ENCODE peak calls at places on chromosomes 2 and 18, in seven cellular contexts. U, O, Y, E, M, K and S are unnamed samples.

GRCh38 chr18:36155960-36156757 is 26.5 kb downstream of the ELP2 start:
- DNase-seq in U (no peak), O (no peak), Y (no peak), E (no peak), M (no peak), K (no peak), S (no peak)

GRCh38 chr2:122019729-122020128 is 264.3 kb downstream of the TSN start:
- DNase-seq in U (no peak), O (no peak), Y (peak), E (no peak), M (no peak), K (no peak), S (no peak)

GRCh38 chr2:53913721-53914120 is 54.0 kb upstream of the GPR75 start:
- DNase-seq in U (no peak), O (peak), Y (no peak), E (no peak), M (no peak), K (peak), S (peak)

GRCh38 chr2:48566582-48566981 is 36.6 kb downstream of the STON1 start:
- DNase-seq in U (no peak), O (no peak), Y (no peak), E (no peak), M (no peak), K (no peak), S (no peak)

GRCh38 chr2:134372611-134373131 is 118.8 kb downstream of the MGAT5 start:
- DNase-seq in U (peak), O (peak), Y (no peak), E (peak), M (no peak), K (no peak), S (no peak)

GRCh38 chr18:41906528-41907256 is 48.3 kb upstream of the PIK3C3 start:
- DNase-seq in U (no peak), O (peak), Y (no peak), E (no peak), M (no peak), K (peak), S (peak)

GRCh38 chr2:212337036-212337435 is 201.6 kb downstream of the ERBB4 start:
- DNase-seq in U (no peak), O (no peak), Y (no peak), E (no peak), M (no peak), K (no peak), S (no peak)

GRCh38 chr2:56230171-56230570 is 46.4 kb downstream of the CCDC85A start:
- DNase-seq in U (no peak), O (peak), Y (no peak), E (no peak), M (no peak), K (no peak), S (no peak)

GRCh38 chr2:147255812-147256211 is 589.0 kb upstream of the ACVR2A start:
- DNase-seq in U (no peak), O (no peak), Y (no peak), E (no peak), M (no peak), K (no peak), S (no peak)

GRCh38 chr2:199684832-199685231 is 166.2 kb downstream of the FTCDNL1 start:
- DNase-seq in U (no peak), O (no peak), Y (no peak), E (no peak), M (no peak), K (no peak), S (peak)

GRCh38 chr18:41974661-41975286 is 19.7 kb downstream of the PIK3C3 start:
- DNase-seq in U (no peak), O (no peak), Y (no peak), E (no peak), M (no peak), K (no peak), S (peak)

GRCh38 chr2:175605989-175606841 is 395.9 kb downstream of the LNPK start:
- DNase-seq in U (no peak), O (no peak), Y (no peak), E (no peak), M (no peak), K (no peak), S (no peak)

GRCh38 chr2:158755310-158755709 is 39.8 kb upstream of the DAPL1 start:
- DNase-seq in U (no peak), O (peak), Y (no peak), E (no peak), M (no peak), K (no peak), S (no peak)

GRCh38 chr2:113192459-113193100 is 18.8 kb downstream of the PSD4 start:
- DNase-seq in U (no peak), O (no peak), Y (no peak), E (no peak), M (no peak), K (no peak), S (no peak)

GRCh38 chr18:9094307-9095226 is 7.9 kb upstream of the NDUFV2 start:
- DNase-seq in U (no peak), O (no peak), Y (no peak), E (no peak), M (no peak), K (peak), S (no peak)

GRCh38 chr2:171505374-171505773 is 16.9 kb upstream of the CYBRD1 start:
- DNase-seq in U (no peak), O (no peak), Y (no peak), E (no peak), M (no peak), K (no peak), S (no peak)

GRCh38 chr2:204505488-204505887 is 39.8 kb upstream of the PARD3B start:
- DNase-seq in U (no peak), O (no peak), Y (no peak), E (no peak), M (no peak), K (no peak), S (no peak)

GRCh38 chr2:147679664-147680502 is 164.9 kb upstream of the ACVR2A start:
- DNase-seq in U (no peak), O (no peak), Y (no peak), E (no peak), M (peak), K (no peak), S (no peak)

GRCh38 chr2:119028327-119029174 is 86.6 kb downstream of the MARCO start:
- DNase-seq in U (no peak), O (peak), Y (no peak), E (no peak), M (peak), K (no peak), S (peak)

GRCh38 chr2:85066874-85067351 is 66.3 kb upstream of the TCF7L1 start:
- DNase-seq in U (peak), O (peak), Y (peak), E (peak), M (peak), K (peak), S (peak)

GRCh38 chr2:213243189-213244044 is 40.8 kb upstream of the SPAG16 start:
- DNase-seq in U (no peak), O (no peak), Y (no peak), E (no peak), M (no peak), K (peak), S (peak)

GRCh38 chr2:102893870-102894269 is 132.0 kb downstream of the TMEM182 start:
- DNase-seq in U (no peak), O (no peak), Y (no peak), E (no peak), M (no peak), K (no peak), S (no peak)

GRCh38 chr2:30235008-30235655 is 3.8 kb downstream of the LBH start:
- DNase-seq in U (no peak), O (peak), Y (no peak), E (no peak), M (no peak), K (peak), S (no peak)
- H3K4me3 ChIP-seq in U (no peak), O (no peak), Y (no peak), E (no peak), M (no peak), K (peak), S (no peak)

DNA sequence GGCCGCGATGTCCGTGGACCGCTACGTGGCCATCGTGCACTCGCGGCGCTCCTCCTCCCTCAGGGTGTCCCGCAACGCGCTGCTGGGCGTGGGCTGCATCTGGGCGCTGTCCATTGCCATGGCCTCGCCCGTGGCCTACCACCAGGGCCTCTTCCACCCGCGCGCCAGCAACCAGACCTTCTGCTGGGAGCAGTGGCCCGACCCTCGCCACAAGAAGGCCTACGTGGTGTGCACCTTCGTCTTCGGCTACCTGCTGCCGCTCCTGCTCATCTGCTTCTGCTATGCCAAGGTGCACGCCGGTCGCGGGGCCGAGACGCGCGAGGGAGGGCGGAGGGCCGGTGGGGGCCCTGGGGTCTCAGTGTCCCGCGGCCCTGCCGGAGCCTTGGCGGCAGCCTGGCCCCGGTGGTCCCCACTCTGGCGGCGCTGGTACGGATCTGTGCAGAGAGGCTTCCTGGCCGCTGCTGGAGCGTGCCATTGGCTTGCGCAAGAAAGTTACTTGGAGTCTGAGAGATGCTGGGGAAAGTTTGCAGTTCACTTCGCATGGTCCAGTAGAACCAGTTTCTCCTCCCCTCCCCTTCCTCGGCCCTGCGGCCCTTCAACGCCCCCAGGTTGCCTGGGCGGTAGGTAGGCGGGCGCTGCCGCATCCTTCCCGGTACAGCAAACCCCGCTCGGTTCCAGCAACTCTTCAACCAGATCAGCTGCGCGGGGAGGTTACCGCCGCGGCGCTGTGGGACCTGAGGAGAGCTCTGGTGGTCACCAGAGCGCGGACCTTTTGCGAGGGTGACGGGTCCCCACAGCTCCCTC is 1.5 kb downstream of the GALR1 start:
- DNase-seq in U (no peak), O (no peak), Y (no peak), E (no peak), M (no peak), K (no peak), S (no peak)
- H3K4me3 ChIP-seq in U (no peak), O (no peak), Y (peak), E (no peak), M (no peak), K (no peak), S (no peak)

DNA sequence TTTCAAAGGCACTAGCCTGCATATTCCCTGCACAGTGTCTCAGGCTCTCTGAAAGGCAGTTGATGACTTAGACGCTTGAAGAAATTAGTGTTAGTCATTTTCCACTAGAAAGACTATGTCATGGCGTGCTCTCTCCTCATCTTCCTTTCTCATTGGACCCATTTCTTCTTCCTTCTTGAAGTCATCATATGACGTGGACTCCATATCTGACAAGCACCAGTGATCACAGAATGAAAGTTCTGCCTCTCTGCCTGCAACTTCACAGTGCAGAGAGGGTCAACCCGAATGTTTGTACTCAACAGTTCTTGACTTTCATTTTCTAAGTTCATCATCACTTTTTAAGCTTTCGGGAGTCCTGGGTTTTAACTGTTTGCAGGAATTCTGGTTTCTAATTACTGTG is 63.7 kb upstream of the CYRIA start:
- DNase-seq in U (no peak), O (no peak), Y (no peak), E (no peak), M (no peak), K (no peak), S (no peak)
- H3K4me3 ChIP-seq in U (no peak), O (no peak), Y (no peak), E (no peak), M (no peak), K (no peak), S (no peak)

GRCh38 chr2:86703704-86704370 is 16.3 kb upstream of the RMND5A start:
- DNase-seq in U (peak), O (peak), Y (no peak), E (peak), M (no peak), K (no peak), S (no peak)
- H3K4me3 ChIP-seq in U (no peak), O (peak), Y (no peak), E (no peak), M (no peak), K (no peak), S (no peak)

GRCh38 chr2:219027511-219028055 is 13.7 kb downstream of the CFAP65 start:
- DNase-seq in U (no peak), O (no peak), Y (no peak), E (no peak), M (no peak), K (no peak), S (no peak)

GRCh38 chr2:219029829-219030165 is 11.5 kb downstream of the CFAP65 start:
- DNase-seq in U (peak), O (peak), Y (peak), E (peak), M (peak), K (peak), S (peak)

GRCh38 chr2:219030177-219030940 is 11.0 kb downstream of the CFAP65 start:
- DNase-seq in U (no peak), O (no peak), Y (no peak), E (no peak), M (no peak), K (no peak), S (no peak)

GRCh38 chr2:219028141-219028540 is 13.2 kb downstream of the CFAP65 start:
- DNase-seq in U (no peak), O (no peak), Y (no peak), E (no peak), M (no peak), K (no peak), S (no peak)

GRCh38 chr2:219028996-219029828 is 12.1 kb downstream of the CFAP65 start:
- DNase-seq in U (no peak), O (no peak), Y (no peak), E (no peak), M (no peak), K (no peak), S (no peak)
- H3K4me3 ChIP-seq in U (no peak), O (no peak), Y (no peak), E (no peak), M (no peak), K (no peak), S (no peak)

GRCh38 chr2:64114063-64114911 is 29.9 kb downstream of the PELI1 start:
- DNase-seq in U (no peak), O (peak), Y (no peak), E (no peak), M (no peak), K (peak), S (no peak)

GRCh38 chr2:64119369-64119768 is 24.9 kb downstream of the PELI1 start:
- DNase-seq in U (no peak), O (peak), Y (no peak), E (no peak), M (no peak), K (no peak), S (no peak)

GRCh38 chr2:64114912-64115277 is 29.3 kb downstream of the PELI1 start:
- DNase-seq in U (no peak), O (no peak), Y (no peak), E (no peak), M (no peak), K (no peak), S (no peak)

GRCh38 chr2:64112016-64112415 is 32.2 kb downstream of the PELI1 start:
- DNase-seq in U (no peak), O (no peak), Y (no peak), E (no peak), M (no peak), K (no peak), S (no peak)

GRCh38 chr2:64115808-64116598 is 28.2 kb downstream of the PELI1 start:
- DNase-seq in U (no peak), O (no peak), Y (no peak), E (no peak), M (no peak), K (no peak), S (no peak)
- H3K4me3 ChIP-seq in U (no peak), O (no peak), Y (no peak), E (no peak), M (no peak), K (peak), S (no peak)

DNA sequence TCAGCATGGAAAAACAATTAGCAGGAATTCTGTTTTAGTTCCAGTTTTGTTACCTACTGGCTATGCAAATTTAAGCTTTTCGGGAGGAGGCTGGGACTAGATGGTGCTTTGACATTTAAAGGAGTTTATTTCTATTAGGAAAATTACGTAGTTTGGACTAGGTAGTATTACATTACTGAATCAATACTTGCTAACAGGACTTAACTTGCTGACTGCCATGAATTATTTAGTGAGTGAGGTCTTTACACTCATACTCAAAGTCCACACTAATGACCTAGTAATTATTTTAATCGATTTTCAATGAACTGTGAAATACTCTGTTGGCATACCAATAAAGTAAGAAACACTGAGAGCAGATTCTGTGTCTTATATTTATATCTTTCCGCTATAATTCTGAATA is 55.1 kb downstream of the CHST9 start:
- DNase-seq in U (no peak), O (no peak), Y (no peak), E (no peak), M (no peak), K (no peak), S (no peak)
- H3K4me3 ChIP-seq in U (no peak), O (no peak), Y (no peak), E (no peak), M (no peak), K (no peak), S (no peak)

DNA sequence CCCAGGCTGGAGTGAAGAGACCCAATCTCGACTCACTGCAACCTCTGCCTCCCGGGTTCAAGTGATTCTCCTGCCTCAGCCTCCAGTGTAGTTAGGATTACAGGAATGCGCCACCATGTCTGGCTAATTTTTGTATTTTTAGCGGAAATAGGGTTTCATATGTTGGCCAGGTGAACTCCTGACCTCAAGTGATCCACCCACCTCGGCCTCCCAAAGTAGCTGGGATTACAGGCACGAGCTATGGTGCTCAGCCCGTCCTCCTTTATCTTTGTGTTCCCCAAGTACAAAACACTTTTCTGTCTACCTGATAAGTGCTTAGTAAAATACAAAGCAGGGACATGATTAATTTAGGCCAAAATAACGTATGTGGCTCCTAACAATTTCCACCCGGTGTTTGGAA is 91.2 kb upstream of the STK17B start:
- DNase-seq in U (no peak), O (no peak), Y (no peak), E (no peak), M (no peak), K (no peak), S (no peak)
- H3K4me3 ChIP-seq in U (no peak), O (no peak), Y (no peak), E (no peak), M (no peak), K (peak), S (peak)